ENCODE peak calls at places on chromosome 7, in six cellular contexts. One of them, this sample, is unnamed.

GRCh38 chr7:92747041-92747835 is 89.1 kb downstream of the CDK6 start:
- DNase-seq in substantia nigra: no peak
- DNase-seq in psoas muscle: no peak
- DNase-seq in H9: no peak
- DNase-seq in DMS 273 treated with DMSO at 0.1 percent for 48 hours: no peak
- DNase-seq in HTR-8/SVneo: no peak
- DNase-seq in this sample: no peak

GRCh38 chr7:28919510-28919909 is 38.6 kb downstream of the TRIL start:
- DNase-seq in substantia nigra: peak; percentile 29
- DNase-seq in psoas muscle: no peak
- DNase-seq in H9: no peak
- DNase-seq in DMS 273 treated with DMSO at 0.1 percent for 48 hours: no peak
- DNase-seq in HTR-8/SVneo: no peak
- DNase-seq in this sample: no peak

GRCh38 chr7:103065666-103066065 is 8.9 kb downstream of the FBXL13 start:
- DNase-seq in substantia nigra: no peak
- DNase-seq in psoas muscle: peak; percentile 30
- DNase-seq in H9: peak; percentile 60
- DNase-seq in DMS 273 treated with DMSO at 0.1 percent for 48 hours: no peak
- DNase-seq in HTR-8/SVneo: peak; percentile 21
- DNase-seq in this sample: no peak

GRCh38 chr7:129134356-129134972 is 10.0 kb upstream of the TSPAN33 start:
- DNase-seq in substantia nigra: no peak
- DNase-seq in psoas muscle: no peak
- DNase-seq in H9: no peak
- DNase-seq in DMS 273 treated with DMSO at 0.1 percent for 48 hours: no peak
- DNase-seq in HTR-8/SVneo: no peak
- DNase-seq in this sample: no peak

GRCh38 chr7:45881280-45881758 is 7.0 kb upstream of the IGFBP1 start:
- DNase-seq in substantia nigra: no peak
- DNase-seq in psoas muscle: no peak
- DNase-seq in H9: no peak
- DNase-seq in DMS 273 treated with DMSO at 0.1 percent for 48 hours: no peak
- DNase-seq in HTR-8/SVneo: no peak
- DNase-seq in this sample: no peak

GRCh38 chr7:141231018-141231792 is 157.3 kb downstream of the TMEM178B start:
- DNase-seq in substantia nigra: peak; percentile 32
- DNase-seq in psoas muscle: no peak
- DNase-seq in H9: peak; percentile 58
- DNase-seq in DMS 273 treated with DMSO at 0.1 percent for 48 hours: no peak
- DNase-seq in HTR-8/SVneo: peak; percentile 39
- DNase-seq in this sample: peak; percentile 29

GRCh38 chr7:112302566-112302965 is 96.1 kb downstream of the ZNF277 start:
- DNase-seq in substantia nigra: no peak
- DNase-seq in psoas muscle: no peak
- DNase-seq in H9: no peak
- DNase-seq in DMS 273 treated with DMSO at 0.1 percent for 48 hours: no peak
- DNase-seq in HTR-8/SVneo: no peak
- DNase-seq in this sample: no peak

GRCh38 chr7:112855227-112855626 is 65.0 kb upstream of the TMEM168 start:
- DNase-seq in substantia nigra: no peak
- DNase-seq in psoas muscle: no peak
- DNase-seq in H9: no peak
- DNase-seq in DMS 273 treated with DMSO at 0.1 percent for 48 hours: no peak
- DNase-seq in HTR-8/SVneo: no peak
- DNase-seq in this sample: no peak

GRCh38 chr7:25358831-25359350 is 130.6 kb upstream of the NPVF start:
- DNase-seq in substantia nigra: no peak
- DNase-seq in psoas muscle: no peak
- DNase-seq in H9: no peak
- DNase-seq in DMS 273 treated with DMSO at 0.1 percent for 48 hours: no peak
- DNase-seq in HTR-8/SVneo: no peak
- DNase-seq in this sample: no peak

GRCh38 chr7:113856010-113856409 is 62.8 kb downstream of the PPP1R3A start:
- DNase-seq in substantia nigra: no peak
- DNase-seq in psoas muscle: no peak
- DNase-seq in H9: no peak
- DNase-seq in DMS 273 treated with DMSO at 0.1 percent for 48 hours: no peak
- DNase-seq in HTR-8/SVneo: no peak
- DNase-seq in this sample: no peak

GRCh38 chr7:52197234-52197633 is 838.2 kb upstream of the POM121L12 start:
- DNase-seq in substantia nigra: no peak
- DNase-seq in psoas muscle: no peak
- DNase-seq in H9: no peak
- DNase-seq in DMS 273 treated with DMSO at 0.1 percent for 48 hours: no peak
- DNase-seq in HTR-8/SVneo: no peak
- DNase-seq in this sample: no peak

GRCh38 chr7:97126483-97127171 is 9.1 kb downstream of the SDHAF3 start:
- DNase-seq in substantia nigra: no peak
- DNase-seq in psoas muscle: no peak
- DNase-seq in H9: peak; percentile 71
- DNase-seq in DMS 273 treated with DMSO at 0.1 percent for 48 hours: no peak
- DNase-seq in HTR-8/SVneo: no peak
- DNase-seq in this sample: no peak

GRCh38 chr7:158024881-158025280 is 562.7 kb downstream of the PTPRN2 start:
- DNase-seq in substantia nigra: no peak
- DNase-seq in psoas muscle: no peak
- DNase-seq in H9: no peak
- DNase-seq in DMS 273 treated with DMSO at 0.1 percent for 48 hours: no peak
- DNase-seq in HTR-8/SVneo: no peak
- DNase-seq in this sample: no peak

GRCh38 chr7:17302575-17303142 is 4.2 kb downstream of the AHR start:
- DNase-seq in substantia nigra: no peak
- DNase-seq in psoas muscle: no peak
- DNase-seq in H9: no peak
- DNase-seq in DMS 273 treated with DMSO at 0.1 percent for 48 hours: no peak
- DNase-seq in HTR-8/SVneo: no peak
- DNase-seq in this sample: no peak

GRCh38 chr7:54904986-54905385 is 113.8 kb upstream of the EGFR start:
- DNase-seq in substantia nigra: no peak
- DNase-seq in psoas muscle: no peak
- DNase-seq in H9: no peak
- DNase-seq in DMS 273 treated with DMSO at 0.1 percent for 48 hours: no peak
- DNase-seq in HTR-8/SVneo: no peak
- DNase-seq in this sample: no peak

GRCh38 chr7:130593033-130593432 is 75.5 kb downstream of the COPG2 start:
- DNase-seq in substantia nigra: no peak
- DNase-seq in psoas muscle: no peak
- DNase-seq in H9: no peak
- DNase-seq in DMS 273 treated with DMSO at 0.1 percent for 48 hours: no peak
- DNase-seq in HTR-8/SVneo: no peak
- DNase-seq in this sample: no peak

GRCh38 chr7:142356166-142356565 is 98.3 kb upstream of the PRSS58 start:
- DNase-seq in substantia nigra: no peak
- DNase-seq in psoas muscle: no peak
- DNase-seq in H9: no peak
- DNase-seq in DMS 273 treated with DMSO at 0.1 percent for 48 hours: no peak
- DNase-seq in HTR-8/SVneo: no peak
- DNase-seq in this sample: no peak

GRCh38 chr7:71682841-71683341 is 550.9 kb downstream of the GALNT17 start:
- DNase-seq in substantia nigra: no peak
- DNase-seq in psoas muscle: no peak
- DNase-seq in H9: peak; percentile 69
- DNase-seq in DMS 273 treated with DMSO at 0.1 percent for 48 hours: no peak
- DNase-seq in HTR-8/SVneo: no peak
- DNase-seq in this sample: no peak

GRCh38 chr7:30169585-30169978 is 34.8 kb downstream of the MTURN start:
- DNase-seq in substantia nigra: no peak
- DNase-seq in psoas muscle: peak; percentile 34
- DNase-seq in H9: no peak
- DNase-seq in DMS 273 treated with DMSO at 0.1 percent for 48 hours: no peak
- DNase-seq in HTR-8/SVneo: no peak
- DNase-seq in this sample: no peak